ENCODE peak calls at places on chromosomes 6 and 20, in four cellular contexts. One of them, this sample, is unnamed. For H3K36me3, the result is how much of the 10 kb centered on the place peaks cover.

GRCh38 chr6:168994966-168995365 is 258.7 kb downstream of the THBS2 start:
- DNase-seq in PC-3: no peak
- DNase-seq in psoas muscle: no peak
- DNase-seq in heart left ventricle: no peak
- DNase-seq in this sample: no peak

GRCh38 chr6:34671801-34672656 is 24.5 kb downstream of the ILRUN start:
- DNase-seq in PC-3: peak
- DNase-seq in psoas muscle: no peak
- DNase-seq in heart left ventricle: no peak
- DNase-seq in this sample: peak

GRCh38 chr20:47315339-47315662 is 41.2 kb downstream of the ZMYND8 start:
- DNase-seq in heart left ventricle: no peak
- DNase-seq in psoas muscle: peak
- DNase-seq in PC-3: peak
- DNase-seq in this sample: no peak

GRCh38 chr6:38157905-38158304 is 338.4 kb downstream of the ZFAND3 start:
- DNase-seq in PC-3: no peak
- DNase-seq in heart left ventricle: no peak
- DNase-seq in psoas muscle: no peak
- DNase-seq in this sample: no peak

GRCh38 chr6:117906905-117907599 is at the start of gene SLC35F1:
- DNase-seq in PC-3: no peak
- DNase-seq in heart left ventricle: peak
- DNase-seq in psoas muscle: peak
- DNase-seq in this sample: peak

GRCh38 chr20:50789968-50790650 is 4.8 kb upstream of the BCAS4 start:
- DNase-seq in PC-3: peak
- DNase-seq in psoas muscle: no peak
- DNase-seq in heart left ventricle: no peak
- DNase-seq in this sample: no peak

GRCh38 chr6:83708970-83709747 is at the start of gene SNAP91:
- DNase-seq in heart left ventricle: peak
- DNase-seq in PC-3: no peak
- DNase-seq in psoas muscle: peak
- DNase-seq in this sample: no peak

GRCh38 chr6:123171341-123171740 is 175.3 kb downstream of the CLVS2 start:
- DNase-seq in psoas muscle: no peak
- DNase-seq in heart left ventricle: no peak
- DNase-seq in PC-3: peak
- DNase-seq in this sample: peak

GRCh38 chr6:79079425-79080130 is 1.5 kb upstream of the PHIP start:
- DNase-seq in PC-3: peak
- DNase-seq in psoas muscle: no peak
- DNase-seq in heart left ventricle: no peak
- DNase-seq in this sample: no peak

GRCh38 chr6:130620338-130620781 is 206.8 kb upstream of the SMLR1 start:
- DNase-seq in heart left ventricle: no peak
- DNase-seq in psoas muscle: no peak
- DNase-seq in PC-3: peak
- DNase-seq in this sample: peak

DNA sequence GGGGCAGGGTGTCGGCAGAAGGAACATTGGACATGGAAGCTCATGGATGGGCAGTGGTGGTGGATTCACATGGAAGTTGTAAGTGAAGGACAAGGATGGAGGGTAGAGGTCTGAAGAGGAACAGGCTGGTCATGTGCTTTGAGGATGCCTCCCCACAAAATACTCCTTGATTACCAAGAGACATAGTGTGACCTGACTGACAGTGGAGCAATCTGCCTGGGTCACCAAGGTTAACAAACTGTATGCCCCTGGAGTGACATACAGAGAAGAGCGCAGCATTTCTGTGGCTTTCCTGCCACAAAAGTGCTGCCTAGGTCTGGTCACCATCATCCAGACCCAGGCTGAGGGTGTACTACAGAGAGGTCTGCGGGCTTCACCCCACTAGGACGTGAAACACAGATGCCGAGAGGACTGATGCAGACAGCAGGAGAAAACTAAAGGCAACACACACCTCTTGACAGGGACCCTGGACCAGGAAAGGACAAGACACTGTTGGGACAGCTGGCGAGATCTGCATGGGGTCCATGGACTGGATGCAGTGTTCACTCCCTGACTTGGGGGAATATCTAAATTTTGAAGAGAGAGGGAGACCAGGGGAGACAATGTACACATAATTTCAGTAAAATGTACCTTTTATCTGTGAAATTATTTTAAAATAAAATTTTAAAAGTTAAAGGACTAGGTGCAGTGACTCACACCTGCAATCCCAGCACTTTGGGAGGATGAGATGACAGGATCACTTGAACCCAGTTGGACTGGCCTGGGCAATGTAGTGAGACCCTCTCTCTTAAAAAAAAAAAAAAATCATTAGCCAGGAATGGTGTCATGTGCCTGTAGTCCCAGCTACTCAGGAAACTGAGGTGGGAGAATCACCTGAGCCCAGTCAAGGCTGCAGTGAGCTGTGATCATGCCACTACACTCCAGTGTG is 64.9 kb downstream of the CSE1L start:
- DNase-seq in psoas muscle: no peak
- DNase-seq in heart left ventricle: no peak
- DNase-seq in PC-3: no peak
- DNase-seq in this sample: no peak
- H3K36me3 ChIP-seq in psoas muscle: under half
- H3K36me3 ChIP-seq in heart left ventricle: under half
- H3K36me3 ChIP-seq in PC-3: under half
- H3K36me3 ChIP-seq in this sample: under half

DNA sequence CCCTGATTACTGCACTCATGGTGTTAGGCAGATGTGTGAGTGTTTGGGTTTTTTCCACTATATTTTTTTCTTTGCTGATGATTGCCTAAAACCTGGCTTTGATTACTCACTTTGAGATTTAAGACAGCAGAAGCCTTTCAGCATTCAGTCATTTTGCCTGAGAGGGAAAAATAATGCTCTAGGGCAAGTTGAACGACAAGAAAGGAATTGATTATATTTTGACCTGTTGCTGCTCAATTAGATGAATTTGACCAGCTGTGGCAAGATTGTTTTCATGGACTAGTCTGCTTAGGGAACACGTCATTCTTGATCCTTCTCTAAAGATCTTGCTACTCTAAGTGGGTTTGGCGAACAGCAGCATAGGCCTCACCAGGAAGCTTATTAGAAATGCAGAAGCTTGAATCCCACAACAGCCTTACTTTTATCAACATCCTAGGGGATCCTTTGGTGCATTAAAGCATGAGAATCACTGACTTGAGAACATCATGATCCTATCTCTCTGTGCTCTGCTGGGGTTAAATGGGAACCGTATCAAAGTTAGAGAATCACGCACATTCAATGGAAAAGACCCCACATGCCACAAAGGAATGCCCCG is 59.6 kb upstream of the PHACTR1 start:
- DNase-seq in psoas muscle: no peak
- DNase-seq in PC-3: no peak
- DNase-seq in heart left ventricle: no peak
- DNase-seq in this sample: no peak
- H3K27ac ChIP-seq in psoas muscle: no peak
- H3K27ac ChIP-seq in PC-3: no peak
- H3K27ac ChIP-seq in heart left ventricle: no peak
- H3K27ac ChIP-seq in this sample: no peak

DNA sequence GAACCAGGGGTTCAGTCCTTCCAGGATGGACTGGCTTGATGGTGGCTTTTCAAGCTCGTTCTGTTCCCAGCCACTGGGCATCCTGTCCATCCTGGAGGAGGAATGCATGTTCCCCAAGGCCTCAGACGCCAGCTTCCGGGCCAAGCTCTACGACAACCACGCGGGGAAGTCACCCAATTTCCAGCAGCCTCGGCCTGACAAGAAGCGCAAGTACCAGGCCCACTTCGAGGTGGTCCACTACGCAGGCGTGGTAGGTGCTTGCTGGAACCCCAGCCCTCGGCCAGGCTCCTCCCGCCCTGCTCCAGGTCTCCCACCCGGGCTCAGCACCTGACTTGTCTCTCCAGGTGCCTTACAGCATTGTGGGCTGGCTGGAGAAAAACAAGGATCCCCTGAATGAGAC is 34.0 kb downstream of the MYH7B start:
- DNase-seq in heart left ventricle: no peak
- DNase-seq in PC-3: no peak
- DNase-seq in psoas muscle: no peak
- DNase-seq in this sample: no peak
- H3K36me3 ChIP-seq in heart left ventricle: half or more
- H3K36me3 ChIP-seq in PC-3: under half
- H3K36me3 ChIP-seq in psoas muscle: under half
- H3K36me3 ChIP-seq in this sample: under half

GRCh38 chr6:16698988-16699868 is 62.0 kb downstream of the ATXN1 start:
- DNase-seq in psoas muscle: no peak
- DNase-seq in heart left ventricle: no peak
- DNase-seq in PC-3: peak
- DNase-seq in this sample: peak
- H3K27ac ChIP-seq in psoas muscle: peak
- H3K27ac ChIP-seq in heart left ventricle: no peak
- H3K27ac ChIP-seq in PC-3: peak
- H3K27ac ChIP-seq in this sample: peak

DNA sequence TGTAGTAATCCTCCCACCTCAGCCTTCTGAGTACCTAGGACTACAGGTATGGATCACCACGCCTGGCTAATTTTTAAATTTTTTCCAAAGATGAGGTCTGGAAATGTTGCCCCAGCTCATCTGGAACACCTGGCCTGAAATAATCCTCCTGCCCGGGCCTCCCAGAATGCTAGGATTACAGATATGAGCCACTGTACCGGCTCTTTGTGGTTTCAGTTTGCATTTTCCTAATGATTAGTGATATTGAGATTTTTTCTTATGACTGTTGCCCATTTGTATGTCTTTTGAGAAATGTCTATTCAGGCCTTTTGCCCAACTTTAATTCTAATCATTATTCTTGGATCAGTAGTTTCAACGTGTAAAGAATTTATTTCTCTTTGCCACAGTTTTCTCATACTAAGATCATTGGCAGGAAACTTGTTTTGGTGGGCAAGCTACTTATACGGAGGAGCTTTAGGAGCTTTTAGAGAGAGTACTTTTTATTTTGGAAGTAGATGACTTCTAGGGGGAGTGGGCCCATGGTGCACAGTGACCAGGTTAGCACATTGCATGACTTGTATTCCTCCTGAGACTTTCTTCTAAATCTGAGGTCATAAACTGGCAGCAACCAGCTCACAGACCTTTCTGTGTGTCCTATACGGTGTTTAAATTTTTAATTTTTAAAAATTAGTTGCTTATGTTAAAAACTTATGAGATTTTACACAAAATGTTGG is 62.3 kb downstream of the STK4 start:
- DNase-seq in PC-3: no peak
- DNase-seq in heart left ventricle: no peak
- DNase-seq in psoas muscle: no peak
- DNase-seq in this sample: no peak
- H3K36me3 ChIP-seq in PC-3: under half
- H3K36me3 ChIP-seq in heart left ventricle: under half
- H3K36me3 ChIP-seq in psoas muscle: under half
- H3K36me3 ChIP-seq in this sample: under half

DNA sequence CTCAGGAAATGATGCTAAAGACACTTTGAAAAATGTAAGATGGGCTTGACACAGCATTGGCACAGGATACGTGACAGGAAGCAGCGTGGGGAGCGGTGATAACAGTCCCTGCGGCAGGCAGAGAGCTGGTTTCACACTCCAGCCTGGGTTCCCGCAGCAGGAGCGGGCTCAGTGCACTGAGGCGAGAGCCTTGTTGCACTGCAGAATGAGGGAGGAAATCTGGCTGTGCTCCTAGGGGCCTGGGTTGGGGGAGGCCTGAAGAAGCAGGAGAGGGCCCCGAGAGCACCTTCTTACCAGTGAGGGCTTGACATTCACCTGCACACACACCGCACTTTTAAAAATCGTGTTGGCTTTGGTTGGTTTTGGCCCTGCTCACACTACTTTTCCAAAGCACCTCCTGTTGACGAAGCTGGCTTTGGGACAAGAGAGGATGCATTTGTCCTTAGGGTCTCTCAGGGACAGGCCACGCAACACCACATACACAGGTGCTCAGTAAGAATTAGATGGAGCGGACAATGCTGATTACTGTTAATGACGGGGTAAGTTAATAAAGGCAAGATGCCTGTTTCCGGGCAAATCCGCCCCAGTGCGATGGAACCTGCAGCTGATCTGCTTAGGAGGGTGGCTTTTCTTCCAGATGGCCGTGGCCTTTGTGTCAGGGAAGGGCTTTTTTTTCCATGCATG is 49.4 kb upstream of the ARMC2 start:
- DNase-seq in heart left ventricle: no peak
- DNase-seq in PC-3: no peak
- DNase-seq in psoas muscle: peak
- DNase-seq in this sample: no peak
- H3K27ac ChIP-seq in heart left ventricle: no peak
- H3K27ac ChIP-seq in PC-3: no peak
- H3K27ac ChIP-seq in psoas muscle: no peak
- H3K27ac ChIP-seq in this sample: no peak

GRCh38 chr20:45426621-45427020 is 10.7 kb downstream of the PIGT start:
- DNase-seq in PC-3: no peak
- DNase-seq in heart left ventricle: no peak
- DNase-seq in psoas muscle: no peak
- DNase-seq in this sample: no peak
- H3K36me3 ChIP-seq in PC-3: under half
- H3K36me3 ChIP-seq in heart left ventricle: under half
- H3K36me3 ChIP-seq in psoas muscle: under half
- H3K36me3 ChIP-seq in this sample: under half

GRCh38 chr6:147131728-147132127 is 72.5 kb upstream of the STXBP5 start:
- DNase-seq in heart left ventricle: no peak
- DNase-seq in psoas muscle: no peak
- DNase-seq in PC-3: no peak
- DNase-seq in this sample: no peak
- H3K27ac ChIP-seq in heart left ventricle: no peak
- H3K27ac ChIP-seq in psoas muscle: no peak
- H3K27ac ChIP-seq in PC-3: no peak
- H3K27ac ChIP-seq in this sample: no peak

This sample was measured in mammary epithelial cell.